ENCODE peak calls at places on chromosomes 1 and 21, in ten cellular contexts. O is stomach, U is A549, T is heart left ventricle, Q is uterus, Z is prostate gland, F is left lung, H is mammary epithelial cell, W is cardiac muscle cell, B is fibroblast of lung. C is an unnamed sample.
A peak's percentile ranks its signal among the peaks of the same experiment; 100 is the strongest.

GRCh38 chr1:235632538-235633219 is 16.9 kb downstream of the GNG4 start:
- DNase-seq in O (no peak), U (no peak), T (no peak), Q (no peak), Z (no peak), F (no peak), H (peak; percentile 26), W (peak; percentile 71), B (peak; percentile 80), C (no peak)

GRCh38 chr1:167198518-167199133 is 22.1 kb upstream of the POU2F1 start:
- DNase-seq in O (no peak), U (no peak), T (no peak), Q (no peak), Z (no peak), F (no peak), H (no peak), W (no peak), B (no peak), C (no peak)

GRCh38 chr1:236425031-236425663 is 31.1 kb downstream of the EDARADD start:
- DNase-seq in O (no peak), U (peak; percentile 46), T (no peak), Q (no peak), Z (no peak), F (no peak), H (no peak), W (no peak), B (no peak), C (no peak)

GRCh38 chr1:61269648-61270047 is 187.3 kb downstream of the NFIA start:
- DNase-seq in O (no peak), U (no peak), T (no peak), Q (no peak), Z (no peak), F (no peak), H (no peak), W (no peak), B (no peak), C (no peak)

GRCh38 chr1:11788549-11789053 is 17.2 kb downstream of the MTHFR start:
- DNase-seq in O (no peak), U (no peak), T (no peak), Q (no peak), Z (no peak), F (peak; percentile 79), H (no peak), W (no peak), B (no peak), C (no peak)

GRCh38 chr1:206784471-206784903 is 12.2 kb upstream of the IL10 start:
- DNase-seq in O (peak; percentile 41), U (no peak), T (no peak), Q (no peak), Z (no peak), F (no peak), H (no peak), W (no peak), B (no peak), C (no peak)

GRCh38 chr1:64246294-64246917 is 43.0 kb downstream of the UBE2U start:
- DNase-seq in O (no peak), U (peak; percentile 24), T (no peak), Q (no peak), Z (no peak), F (no peak), H (no peak), W (peak; percentile 66), B (peak; percentile 34), C (no peak)

GRCh38 chr1:238745069-238745468 is 641.3 kb upstream of the CHRM3 start:
- DNase-seq in O (no peak), U (no peak), T (no peak), Q (no peak), Z (no peak), F (peak; percentile 28), H (no peak), W (no peak), B (no peak), C (no peak)

GRCh38 chr21:32562426-32562825 is 22.9 kb downstream of the TCP10L start:
- DNase-seq in O (peak; percentile 43), U (no peak), T (no peak), Q (peak; percentile 70), Z (peak; percentile 27), F (no peak), H (no peak), W (peak; percentile 89), B (peak; percentile 67), C (no peak)

GRCh38 chr1:151058682-151059341 is 610 bp downstream of the CDC42SE1 start:
- DNase-seq in O (peak; percentile 88), U (no peak), T (no peak), Q (no peak), Z (peak; percentile 93), F (peak; percentile 87), H (peak; percentile 87), W (peak; percentile 42), B (peak; percentile 18), C (no peak)

GRCh38 chr1:100722211-100722610 is 2.7 kb downstream of the VCAM1 start:
- DNase-seq in O (no peak), U (no peak), T (no peak), Q (no peak), Z (no peak), F (no peak), H (no peak), W (no peak), B (no peak), C (no peak)

GRCh38 chr1:145961425-145962156 is 2.8 kb downstream of the ANKRD34A start:
- DNase-seq in O (no peak), U (no peak), T (peak; percentile 67), Q (peak; percentile 65), Z (no peak), F (peak; percentile 89), H (no peak), W (peak; percentile 28), B (no peak), C (no peak)

GRCh38 chr1:103111926-103112325 is 3.6 kb upstream of the COL11A1 start:
- DNase-seq in O (no peak), U (no peak), T (no peak), Q (no peak), Z (no peak), F (no peak), H (peak; percentile 27), W (no peak), B (peak; percentile 20), C (no peak)

GRCh38 chr1:21935393-21935804 is 1.7 kb downstream of the HSPG2 start:
- DNase-seq in O (no peak), U (peak; percentile 59), T (no peak), Q (no peak), Z (no peak), F (no peak), H (peak; percentile 25), W (no peak), B (peak; percentile 77), C (no peak)

GRCh38 chr1:21937034-21937371 is at the start of gene HSPG2:
- DNase-seq in O (no peak), U (no peak), T (no peak), Q (no peak), Z (no peak), F (no peak), H (no peak), W (no peak), B (no peak), C (no peak)

GRCh38 chr1:21937372-21938121 is 437 bp upstream of the HSPG2 start:
- DNase-seq in O (peak; percentile 85), U (peak; percentile 74), T (peak; percentile 94), Q (peak; percentile 90), Z (peak; percentile 82), F (peak; percentile 95), H (peak; percentile 79), W (peak; percentile 92), B (peak; percentile 81), C (no peak)

GRCh38 chr1:21936366-21937031 is 611 bp downstream of the HSPG2 start:
- DNase-seq in O (no peak), U (no peak), T (no peak), Q (no peak), Z (no peak), F (no peak), H (peak; percentile 35), W (no peak), B (no peak), C (no peak)

DNA sequence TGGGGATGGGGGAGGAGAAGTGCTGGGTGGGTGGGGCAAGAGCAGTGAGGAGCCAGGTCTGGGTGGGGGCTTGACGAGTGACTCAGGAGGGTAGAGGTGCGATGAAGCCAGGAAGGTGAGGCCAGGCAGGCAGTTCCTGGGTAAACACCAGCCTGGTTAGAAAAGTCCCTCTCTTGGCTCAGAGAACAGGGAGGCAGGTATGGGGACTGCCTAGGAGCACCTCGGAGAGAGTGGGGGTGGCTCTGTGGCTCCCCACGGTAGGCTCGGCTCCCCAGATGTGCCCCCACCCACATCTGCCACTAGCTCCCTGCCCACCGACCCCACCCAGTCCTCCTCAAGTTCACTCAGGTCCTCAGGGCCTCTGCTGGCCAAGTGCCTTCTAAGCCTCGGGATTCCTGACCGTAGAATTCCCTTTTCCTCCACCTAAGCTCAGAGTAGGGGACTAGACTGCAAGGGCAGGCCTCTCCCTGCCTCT is 1.2 kb downstream of the HSPG2 start:
- DNase-seq in O (peak; percentile 60), U (peak; percentile 56), T (no peak), Q (no peak), Z (no peak), F (no peak), H (peak; percentile 76), W (no peak), B (no peak), C (no peak)
- H3K4me3 ChIP-seq in O (peak overlapping the region; percentile 74), U (peak overlapping the region; percentile 76), T (peak overlapping the region; percentile 89), Q (peak overlapping the region; percentile 85), Z (peak overlapping the region; percentile 60), F (peak overlapping the region; percentile 89), H (peak overlapping the region; percentile 72), W (peak overlapping the region; percentile 79), B (peak overlapping the region; percentile 72), C (peak overlapping the region; percentile 74)

GRCh38 chr1:229537894-229538293 is 20.6 kb downstream of the ABCB10 start:
- DNase-seq in O (no peak), U (no peak), T (no peak), Q (no peak), Z (no peak), F (no peak), H (no peak), W (peak; percentile 20), B (peak; percentile 12), C (no peak)
- H3K27ac ChIP-seq in O (no peak overlapping the region), U (no peak overlapping the region), T (no peak overlapping the region), Q (no peak overlapping the region), Z (no peak overlapping the region), F (no peak overlapping the region), H (no peak overlapping the region), W (no peak overlapping the region), B (no peak overlapping the region), C (no peak overlapping the region)

GRCh38 chr1:34977858-34978257 is 7.3 kb downstream of the TMEM35B start:
- DNase-seq in O (no peak), U (no peak), T (no peak), Q (no peak), Z (no peak), F (no peak), H (no peak), W (peak; percentile 12), B (no peak), C (no peak)
- H3K4me3 ChIP-seq in O (no peak overlapping the region), U (no peak overlapping the region), T (no peak overlapping the region), Q (no peak overlapping the region), Z (no peak overlapping the region), F (no peak overlapping the region), H (no peak overlapping the region), W (no peak overlapping the region), B (no peak overlapping the region), C (no peak overlapping the region)

DNA sequence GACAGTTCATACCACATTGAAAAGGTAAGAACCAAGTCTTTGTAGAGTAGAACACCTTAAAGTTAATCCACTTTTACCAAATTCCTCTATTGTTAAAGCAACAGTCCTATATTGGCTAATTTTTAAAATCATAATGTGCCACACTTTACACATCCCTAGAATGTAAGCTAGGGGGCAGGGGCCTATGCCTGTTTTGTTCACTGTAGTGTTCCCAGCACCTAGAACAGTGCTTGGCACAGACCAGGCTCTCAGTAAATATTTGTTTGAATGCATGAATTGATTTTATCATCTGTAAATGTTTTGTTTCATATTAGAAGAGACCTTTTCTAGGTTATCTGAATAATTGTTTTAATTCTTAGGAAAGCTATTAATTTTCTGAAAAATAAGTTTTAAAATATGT is 9.1 kb downstream of the SMAP2 start:
- DNase-seq in O (no peak), U (no peak), T (no peak), Q (no peak), Z (no peak), F (no peak), H (no peak), W (no peak), B (no peak), C (no peak)
- H3K27ac ChIP-seq in O (peak overlapping the region; percentile 88), U (no peak overlapping the region), T (peak overlapping the region; percentile 65), Q (peak overlapping the region; percentile 72), Z (peak overlapping the region; percentile 71), F (peak overlapping the region; percentile 83), H (no peak overlapping the region), W (peak overlapping the region; percentile 85), B (peak overlapping the region; percentile 85), C (no peak overlapping the region)

C was measured in iPS DF 6.9.